ENCODE peak calls at places on chromosomes 5 and 9, in nine cellular contexts. One of them, this sample, is unnamed.

GRCh38 chr5:73647721-73648120 is 21.7 kb downstream of the ARHGEF28 start:
- DNase-seq in endothelial cell: no peak
- DNase-seq in chondrocyte: no peak
- DNase-seq in HCT116: no peak
- DNase-seq in OCI-LY7: no peak
- DNase-seq in stomach: no peak
- DNase-seq in osteocyte: no peak
- DNase-seq in HL-60: no peak
- DNase-seq in Calu3: no peak
- DNase-seq in this sample: no peak

GRCh38 chr9:94847486-94847885 is 121.0 kb downstream of the AOPEP start:
- DNase-seq in HL-60: no peak
- DNase-seq in endothelial cell: no peak
- DNase-seq in HCT116: no peak
- DNase-seq in osteocyte: no peak
- DNase-seq in Calu3: no peak
- DNase-seq in OCI-LY7: no peak
- DNase-seq in stomach: no peak
- DNase-seq in chondrocyte: no peak
- DNase-seq in this sample: no peak

GRCh38 chr9:73437758-73438157 is 286.1 kb downstream of the ANXA1 start:
- DNase-seq in HL-60: no peak
- DNase-seq in HCT116: peak
- DNase-seq in OCI-LY7: no peak
- DNase-seq in stomach: no peak
- DNase-seq in chondrocyte: no peak
- DNase-seq in Calu3: no peak
- DNase-seq in osteocyte: no peak
- DNase-seq in endothelial cell: no peak
- DNase-seq in this sample: no peak

GRCh38 chr9:134181648-134182034 is 17.3 kb upstream of the RNU6ATAC start:
- DNase-seq in HL-60: no peak
- DNase-seq in osteocyte: no peak
- DNase-seq in HCT116: no peak
- DNase-seq in Calu3: no peak
- DNase-seq in OCI-LY7: no peak
- DNase-seq in endothelial cell: no peak
- DNase-seq in chondrocyte: peak
- DNase-seq in stomach: no peak
- DNase-seq in this sample: no peak

GRCh38 chr5:79567926-79568549 is 44.2 kb upstream of the TENT2 start:
- DNase-seq in OCI-LY7: no peak
- DNase-seq in endothelial cell: no peak
- DNase-seq in chondrocyte: no peak
- DNase-seq in stomach: no peak
- DNase-seq in osteocyte: peak
- DNase-seq in HL-60: no peak
- DNase-seq in Calu3: no peak
- DNase-seq in HCT116: no peak
- DNase-seq in this sample: no peak

GRCh38 chr5:145797336-145797735 is 37.8 kb downstream of the PRELID2 start:
- DNase-seq in HCT116: no peak
- DNase-seq in osteocyte: no peak
- DNase-seq in HL-60: no peak
- DNase-seq in stomach: no peak
- DNase-seq in endothelial cell: no peak
- DNase-seq in OCI-LY7: no peak
- DNase-seq in chondrocyte: no peak
- DNase-seq in Calu3: no peak
- DNase-seq in this sample: no peak

GRCh38 chr5:153618857-153619256 is 128.4 kb downstream of the GRIA1 start:
- DNase-seq in OCI-LY7: no peak
- DNase-seq in HL-60: no peak
- DNase-seq in Calu3: no peak
- DNase-seq in osteocyte: no peak
- DNase-seq in stomach: no peak
- DNase-seq in endothelial cell: no peak
- DNase-seq in HCT116: no peak
- DNase-seq in chondrocyte: no peak
- DNase-seq in this sample: no peak

GRCh38 chr5:127010362-127010761 is 20.0 kb downstream of the MARCHF3 start:
- DNase-seq in osteocyte: no peak
- DNase-seq in endothelial cell: no peak
- DNase-seq in chondrocyte: no peak
- DNase-seq in Calu3: no peak
- DNase-seq in OCI-LY7: no peak
- DNase-seq in stomach: no peak
- DNase-seq in HL-60: no peak
- DNase-seq in HCT116: no peak
- DNase-seq in this sample: no peak

DNA sequence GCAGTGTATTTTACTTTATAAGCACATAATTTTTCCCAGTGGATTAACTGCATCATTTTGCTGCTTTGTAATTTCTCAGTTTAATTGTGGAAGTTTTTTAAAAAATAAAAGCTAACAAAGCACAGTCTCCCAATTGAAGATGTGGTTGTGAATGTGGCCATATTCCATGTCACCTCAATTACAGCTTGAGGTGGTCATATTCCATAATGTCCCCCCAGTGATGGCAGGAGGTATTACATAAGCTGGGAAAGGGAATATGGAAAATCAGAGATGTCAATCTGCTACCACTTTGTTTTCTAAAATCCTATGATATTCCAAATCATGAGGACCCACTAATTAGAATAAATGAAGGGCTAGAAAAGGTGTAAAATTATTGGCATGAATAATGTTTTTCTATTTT is 1672.0 kb upstream of the CDH9 start:
- DNase-seq in HL-60: no peak
- DNase-seq in OCI-LY7: no peak
- DNase-seq in stomach: no peak
- DNase-seq in Calu3: no peak
- DNase-seq in HCT116: no peak
- DNase-seq in chondrocyte: no peak
- DNase-seq in endothelial cell: no peak
- DNase-seq in osteocyte: no peak
- DNase-seq in this sample: no peak
- TF ChIP-seq CTCF in HL-60: no peak
- TF ChIP-seq CTCF in OCI-LY7: no peak
- TF ChIP-seq CTCF in stomach: no peak
- TF ChIP-seq CTCF in Calu3: no peak
- TF ChIP-seq CTCF in HCT116: no peak
- TF ChIP-seq CTCF in chondrocyte: peak
- TF ChIP-seq CTCF in endothelial cell: peak
- TF ChIP-seq CTCF in osteocyte: peak
- TF ChIP-seq CTCF in this sample: no peak

GRCh38 chr5:139561655-139562451 is 714 bp downstream of the UBE2D2 start:
- DNase-seq in HL-60: no peak
- DNase-seq in stomach: peak
- DNase-seq in HCT116: no peak
- DNase-seq in Calu3: peak
- DNase-seq in OCI-LY7: peak
- DNase-seq in osteocyte: peak
- DNase-seq in chondrocyte: peak
- DNase-seq in endothelial cell: peak
- DNase-seq in this sample: peak
- TF ChIP-seq CTCF in HL-60: no peak
- TF ChIP-seq CTCF in stomach: no peak
- TF ChIP-seq CTCF in HCT116: no peak
- TF ChIP-seq CTCF in Calu3: no peak
- TF ChIP-seq CTCF in OCI-LY7: peak
- TF ChIP-seq CTCF in osteocyte: no peak
- TF ChIP-seq CTCF in chondrocyte: no peak
- TF ChIP-seq CTCF in endothelial cell: no peak
- TF ChIP-seq CTCF in this sample: no peak

GRCh38 chr5:80686757-80687156 is 32.0 kb upstream of the DHFR start:
- DNase-seq in osteocyte: no peak
- DNase-seq in stomach: no peak
- DNase-seq in HL-60: no peak
- DNase-seq in HCT116: peak
- DNase-seq in chondrocyte: no peak
- DNase-seq in Calu3: no peak
- DNase-seq in OCI-LY7: peak
- DNase-seq in endothelial cell: no peak
- DNase-seq in this sample: no peak
- TF ChIP-seq CTCF in osteocyte: peak
- TF ChIP-seq CTCF in stomach: no peak
- TF ChIP-seq CTCF in HL-60: no peak
- TF ChIP-seq CTCF in HCT116: peak
- TF ChIP-seq CTCF in chondrocyte: peak
- TF ChIP-seq CTCF in Calu3: peak
- TF ChIP-seq CTCF in OCI-LY7: peak
- TF ChIP-seq CTCF in endothelial cell: peak
- TF ChIP-seq CTCF in this sample: no peak

DNA sequence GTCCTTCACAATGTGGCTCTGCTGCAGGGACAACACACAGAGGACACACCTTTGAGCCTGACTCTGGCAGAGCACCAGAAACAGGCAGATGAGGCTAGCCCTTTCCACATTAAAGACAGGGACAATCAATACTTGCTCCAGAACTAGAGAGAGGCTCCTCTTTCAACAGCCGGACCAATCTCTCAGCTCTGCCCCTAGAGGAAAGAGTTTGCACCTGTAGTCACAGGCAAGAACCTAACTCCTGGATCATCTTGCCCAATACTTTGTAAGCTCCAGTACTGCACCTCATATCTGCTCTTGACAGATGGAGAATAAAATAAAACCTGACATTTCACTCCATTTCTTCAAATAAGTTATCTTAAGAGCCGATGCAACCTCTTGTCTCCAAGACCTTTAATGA is 52.1 kb downstream of the EPB41L4A start:
- DNase-seq in endothelial cell: no peak
- DNase-seq in OCI-LY7: peak
- DNase-seq in stomach: no peak
- DNase-seq in chondrocyte: no peak
- DNase-seq in HCT116: peak
- DNase-seq in Calu3: peak
- DNase-seq in HL-60: no peak
- DNase-seq in osteocyte: no peak
- DNase-seq in this sample: peak
- TF ChIP-seq CTCF in endothelial cell: no peak
- TF ChIP-seq CTCF in OCI-LY7: peak
- TF ChIP-seq CTCF in stomach: no peak
- TF ChIP-seq CTCF in chondrocyte: peak
- TF ChIP-seq CTCF in HCT116: peak
- TF ChIP-seq CTCF in Calu3: peak
- TF ChIP-seq CTCF in HL-60: no peak
- TF ChIP-seq CTCF in osteocyte: peak
- TF ChIP-seq CTCF in this sample: no peak

DNA sequence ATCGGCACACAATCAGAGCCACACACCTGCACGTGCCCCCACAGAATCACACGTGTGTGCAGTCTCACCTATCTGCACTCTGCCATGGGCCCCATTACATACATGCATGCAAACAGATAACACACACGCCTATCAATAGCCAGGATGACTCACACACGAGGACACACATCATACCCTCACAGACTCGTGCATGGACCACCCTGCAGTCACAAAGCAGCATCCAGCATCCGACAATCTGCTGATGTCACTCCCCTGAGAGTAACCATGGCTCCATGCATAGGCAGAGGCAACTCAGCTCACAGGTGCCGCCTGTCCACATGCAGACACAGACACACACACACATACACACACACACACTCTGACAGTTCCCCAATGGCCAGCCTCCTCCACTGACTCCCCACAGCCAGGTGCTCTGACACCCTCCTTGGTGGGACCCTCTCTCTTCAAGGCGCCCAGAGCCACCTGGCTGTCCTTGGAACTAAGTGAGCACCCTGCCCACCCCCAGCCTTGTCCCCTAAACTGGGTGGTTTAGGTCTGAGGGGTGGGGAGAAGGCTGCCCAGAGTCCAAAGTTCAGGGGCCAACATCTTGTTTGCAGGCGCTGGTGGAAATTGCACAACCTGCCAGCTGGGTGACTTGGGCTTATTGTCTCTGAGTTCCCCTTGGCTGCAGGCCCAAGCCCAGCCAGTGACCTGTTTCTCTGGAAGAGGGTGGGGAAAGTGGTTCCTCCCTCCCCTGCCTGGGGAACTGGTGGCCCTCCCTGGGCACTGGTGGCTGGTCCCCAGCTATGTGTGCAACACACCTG is 34.6 kb upstream of the NEK6 start:
- DNase-seq in endothelial cell: no peak
- DNase-seq in osteocyte: no peak
- DNase-seq in OCI-LY7: no peak
- DNase-seq in HL-60: peak
- DNase-seq in stomach: peak
- DNase-seq in Calu3: peak
- DNase-seq in HCT116: no peak
- DNase-seq in chondrocyte: peak
- DNase-seq in this sample: no peak
- TF ChIP-seq CTCF in endothelial cell: no peak
- TF ChIP-seq CTCF in osteocyte: no peak
- TF ChIP-seq CTCF in OCI-LY7: no peak
- TF ChIP-seq CTCF in HL-60: no peak
- TF ChIP-seq CTCF in stomach: no peak
- TF ChIP-seq CTCF in Calu3: no peak
- TF ChIP-seq CTCF in HCT116: no peak
- TF ChIP-seq CTCF in chondrocyte: no peak
- TF ChIP-seq CTCF in this sample: no peak